ENCODE peak calls at places on chromosomes 6 and 20, in five cellular contexts. I, F, W, K and Q are unnamed samples. For H3K27me3, the result is how much of the 10 kb centered on the place peaks cover.

GRCh38 chr20:2397595-2398145 is 17.0 kb downstream of the TGM6 start:
- DNase-seq in W (peak), F (no peak), I (peak), K (no peak), Q (no peak)

GRCh38 chr6:107763959-107764358 is 60.2 kb downstream of the SCML4 start:
- DNase-seq in K (no peak), I (no peak), W (no peak), F (no peak), Q (no peak)

GRCh38 chr6:163324928-163325784 is 89.4 kb upstream of the QKI start:
- DNase-seq in W (no peak), F (peak), I (peak), K (no peak), Q (peak)

GRCh38 chr6:73451166-73452106 is 661 bp downstream of the CGAS start:
- DNase-seq in W (no peak), K (peak), F (peak), I (peak), Q (peak)

GRCh38 chr6:99416226-99416625 is 8.9 kb downstream of the PNISR start:
- DNase-seq in I (no peak), F (no peak), K (no peak), W (no peak), Q (no peak)

GRCh38 chr6:111456208-111456607 is 26.8 kb downstream of the REV3L start:
- DNase-seq in W (no peak), F (peak), I (no peak), K (no peak), Q (no peak)

GRCh38 chr6:31414771-31415270 is 11.4 kb downstream of the MICA start:
- DNase-seq in W (no peak), K (no peak), I (no peak), F (no peak), Q (no peak)

GRCh38 chr20:21322083-21322710 is 19.1 kb downstream of the XRN2 start:
- DNase-seq in F (no peak), W (no peak), K (no peak), I (no peak), Q (no peak)

GRCh38 chr20:17036546-17036945 is 190.3 kb upstream of the PCSK2 start:
- DNase-seq in K (no peak), W (no peak), I (no peak), F (no peak), Q (no peak)

DNA sequence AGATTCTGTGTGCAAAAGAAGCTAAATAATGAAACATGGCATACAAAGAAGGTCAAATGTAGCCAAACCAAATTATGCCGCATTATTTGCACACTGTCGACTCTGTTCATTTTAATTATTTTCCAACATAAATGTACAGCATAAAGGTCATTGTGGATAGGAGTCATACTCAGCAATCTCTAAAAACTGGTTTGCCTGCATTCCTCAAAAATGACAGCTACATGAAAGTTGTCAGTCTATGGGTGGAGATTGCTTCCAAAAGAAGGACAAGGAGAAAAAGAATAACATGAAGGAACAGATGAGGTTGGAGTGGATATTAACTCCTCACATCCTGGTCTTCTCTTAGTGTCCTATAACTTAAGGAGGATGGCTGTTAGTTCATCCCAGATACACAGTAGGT is 123.0 kb upstream of the STXBP5 start:
- DNase-seq in F (no peak), W (no peak), K (no peak), I (no peak), Q (peak)
- H3K4me3 ChIP-seq in F (no peak), W (no peak), K (no peak), I (no peak), Q (no peak)

GRCh38 chr20:57280221-57280620 is 13.8 kb upstream of the BMP7 start:
- DNase-seq in F (no peak), W (no peak), K (no peak), I (no peak), Q (no peak)
- H3K27me3 ChIP-seq in F (under half), W (half or more), K (under half), I (under half), Q (under half)

GRCh38 chr20:15378151-15378550 is 1040.7 kb upstream of the FLRT3 start:
- DNase-seq in K (no peak), W (no peak), I (no peak), F (no peak), Q (no peak)
- TF ChIP-seq CTCF in K (no peak), W (no peak), I (no peak), F (no peak), Q (peak)

DNA sequence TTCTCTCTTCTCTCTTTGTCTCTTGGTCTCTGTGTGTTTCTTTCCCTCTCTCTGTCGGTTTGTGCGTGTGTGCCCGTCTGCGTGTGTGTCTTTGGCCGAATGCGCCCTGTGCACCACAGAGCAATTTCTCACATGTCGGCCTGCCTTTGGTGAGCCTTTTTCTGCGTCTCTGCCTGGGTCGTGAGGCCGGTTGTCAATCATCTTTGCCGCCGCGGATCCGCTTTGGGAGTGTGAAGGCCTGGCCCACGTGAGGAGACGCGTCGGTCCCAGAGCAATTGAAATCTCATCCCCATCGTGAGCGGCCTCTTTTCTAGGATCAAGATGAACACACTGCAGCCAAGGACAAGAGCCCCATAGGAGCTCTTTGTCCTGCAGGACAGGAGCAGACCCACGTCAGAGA is 580.7 kb upstream of the ZNF337 start:
- DNase-seq in K (no peak), W (no peak), F (no peak), I (no peak), Q (no peak)
- H3K4me3 ChIP-seq in K (no peak), W (no peak), F (no peak), I (no peak), Q (no peak)

DNA sequence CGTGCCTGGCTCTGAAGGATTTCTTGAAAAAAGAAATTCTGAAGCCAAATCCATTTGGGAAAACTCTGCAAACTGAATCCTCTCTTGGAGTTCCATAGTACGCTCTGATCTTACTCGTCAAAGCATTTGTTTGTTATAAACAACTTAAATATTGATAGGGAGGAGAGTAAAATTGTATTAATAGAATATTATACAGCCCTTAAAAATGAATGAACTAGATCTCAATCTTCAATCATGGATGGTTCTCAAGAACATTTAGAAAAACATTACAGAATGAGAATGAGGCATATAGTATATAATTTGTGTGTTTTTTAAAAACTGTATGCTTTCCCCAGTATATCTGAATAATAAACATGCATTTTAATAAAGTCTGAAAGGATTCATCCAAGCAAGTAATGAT is 24.8 kb downstream of the KCTD20 start:
- DNase-seq in I (no peak), F (no peak), K (no peak), W (no peak), Q (no peak)
- H3K27me3 ChIP-seq in I (under half), F (under half), K (under half), W (under half), Q (under half)